ENCODE peak calls at places on chromosomes 6 and 20, in five cellular contexts. M is heart left ventricle, Z is AG10803, X is astrocyte of the cerebellum, B is choroid plexus epithelial cell. P is an unnamed sample.

GRCh38 chr6:49052901-49053300 is 410.2 kb downstream of the MMUT start:
- DNase-seq in Z (no peak), B (no peak), X (no peak), M (no peak), P (no peak)

GRCh38 chr20:45836841-45837240 is 3.2 kb downstream of the SNX21 start:
- DNase-seq in M (no peak), Z (no peak), X (no peak), B (no peak), P (no peak)

GRCh38 chr20:18719426-18719825 is 94.2 kb upstream of the SCP2D1 start:
- DNase-seq in B (peak; percentile 58), Z (peak; percentile 75), X (peak; percentile 6), M (no peak), P (peak; percentile 64)

GRCh38 chr6:3518356-3518841 is 61.5 kb upstream of the SLC22A23 start:
- DNase-seq in X (peak; percentile 54), Z (peak; percentile 87), M (no peak), B (peak; percentile 43), P (peak; percentile 69)

GRCh38 chr6:113414511-113414910 is 442.6 kb upstream of the MARCKS start:
- DNase-seq in B (peak; percentile 78), Z (peak; percentile 78), M (no peak), X (peak; percentile 50), P (peak; percentile 71)

GRCh38 chr6:156774872-156775405 is 2.2 kb upstream of the ARID1B start:
- DNase-seq in M (no peak), B (no peak), X (no peak), Z (no peak), P (no peak)

GRCh38 chr6:4210619-4211419 is 75.4 kb upstream of the ECI2 start:
- DNase-seq in M (peak; percentile 56), X (peak; percentile 28), B (peak; percentile 85), Z (peak; percentile 63), P (peak; percentile 69)

GRCh38 chr6:33689879-33690278 is 21.6 kb downstream of the UQCC2 start:
- DNase-seq in B (no peak), Z (no peak), M (peak; percentile 23), X (no peak), P (no peak)

GRCh38 chr6:148382856-148383255 is 40.2 kb downstream of the SASH1 start:
- DNase-seq in B (no peak), X (no peak), Z (no peak), M (no peak), P (no peak)

GRCh38 chr6:163806761-163807499 is 392.4 kb downstream of the QKI start:
- DNase-seq in B (peak; percentile 23), M (no peak), X (no peak), Z (peak; percentile 44), P (no peak)

GRCh38 chr6:115783402-115784061 is 277.2 kb downstream of the FRK start:
- DNase-seq in M (no peak), B (no peak), X (peak; percentile 9), Z (no peak), P (peak; percentile 64)

GRCh38 chr6:36118550-36119107 is 11.7 kb upstream of the MAPK13 start:
- DNase-seq in B (no peak), Z (no peak), M (no peak), X (no peak), P (no peak)

GRCh38 chr20:57009775-57010174 is 256.7 kb downstream of the BMP7 start:
- DNase-seq in M (no peak), X (no peak), Z (no peak), B (no peak), P (no peak)

GRCh38 chr6:5290097-5290496 is 28.8 kb downstream of the FARS2 start:
- DNase-seq in X (no peak), Z (no peak), M (no peak), B (no peak), P (no peak)

GRCh38 chr20:10647471-10647870 is 26.3 kb downstream of the JAG1 start:
- DNase-seq in M (no peak), Z (no peak), X (no peak), B (peak; percentile 72), P (no peak)

GRCh38 chr20:36184816-36185776 is 30.6 kb downstream of the EPB41L1 start:
- DNase-seq in B (no peak), Z (no peak), X (no peak), M (no peak), P (no peak)

GRCh38 chr6:34709386-34709785 is 12.8 kb upstream of the ILRUN start:
- DNase-seq in M (peak; percentile 87), X (no peak), B (peak; percentile 62), Z (peak; percentile 57), P (peak; percentile 29)

GRCh38 chr6:35011096-35012041 is 122.3 kb downstream of the ANKS1A start:
- DNase-seq in B (peak; percentile 18), Z (no peak), X (no peak), M (no peak), P (no peak)

GRCh38 chr6:16964553-16965499 is 137.0 kb upstream of the STMND1 start:
- DNase-seq in B (peak; percentile 84), X (peak; percentile 49), M (peak; percentile 82), Z (peak; percentile 60), P (peak; percentile 71)

GRCh38 chr6:142945446-142946180 is 637 bp upstream of the HIVEP2 start:
- DNase-seq in B (no peak), M (peak; percentile 67), X (no peak), Z (no peak), P (no peak)

GRCh38 chr6:135739288-135739687 is 112.2 kb upstream of the PDE7B start:
- DNase-seq in B (peak; percentile 86), M (no peak), Z (peak; percentile 40), X (peak; percentile 81), P (peak; percentile 89)

GRCh38 chr6:168169624-168170023 is 90.6 kb upstream of the FRMD1 start:
- DNase-seq in Z (no peak), M (no peak), B (no peak), X (no peak), P (no peak)

GRCh38 chr6:132333639-132334516 is 67.4 kb downstream of the MOXD1 start:
- DNase-seq in Z (peak; percentile 91), M (no peak), X (peak; percentile 15), B (peak; percentile 87), P (peak; percentile 73)

GRCh38 chr6:159943965-159944598 is 24.8 kb upstream of the IGF2R start:
- DNase-seq in Z (no peak), B (no peak), X (no peak), M (no peak), P (no peak)

GRCh38 chr6:52216932-52217331 is 27.4 kb downstream of the IL17F start:
- DNase-seq in X (no peak), Z (no peak), B (no peak), M (no peak), P (no peak)

GRCh38 chr20:51424270-51425041 is 118.1 kb downstream of the NFATC2 start:
- DNase-seq in M (no peak), B (no peak), X (no peak), Z (no peak), P (no peak)

GRCh38 chr6:66986940-66987339 is 1279.9 kb upstream of the EYS start:
- DNase-seq in X (no peak), M (no peak), Z (no peak), B (no peak), P (no peak)

GRCh38 chr6:160355001-160355400 is 6.8 kb downstream of the SLC22A3 start:
- DNase-seq in X (no peak), B (peak; percentile 67), M (no peak), Z (no peak), P (peak; percentile 19)

GRCh38 chr6:16921399-16922110 is 160.3 kb upstream of the ATXN1 start:
- DNase-seq in Z (peak; percentile 48), B (peak; percentile 23), X (no peak), M (no peak), P (no peak)

GRCh38 chr20:51060301-51060700 is 37.4 kb upstream of the KCNG1 start:
- DNase-seq in B (no peak), X (no peak), M (no peak), Z (no peak), P (no peak)

GRCh38 chr6:158013904-158014504 is 32.3 kb downstream of the SYNJ2 start:
- DNase-seq in B (no peak), M (no peak), Z (no peak), X (no peak), P (no peak)

GRCh38 chr6:89281779-89282246 is 33.3 kb downstream of the GABRR2 start:
- DNase-seq in Z (peak; percentile 15), B (peak; percentile 47), X (no peak), M (no peak), P (peak; percentile 19)

GRCh38 chr6:103910018-103910417 is 949.7 kb downstream of the HACE1 start:
- DNase-seq in M (no peak), X (no peak), B (no peak), Z (no peak), P (no peak)

GRCh38 chr6:108737594-108738546 is 110.4 kb upstream of the ARMC2 start:
- DNase-seq in Z (peak; percentile 96), X (peak; percentile 55), B (peak; percentile 92), M (no peak), P (peak; percentile 85)

GRCh38 chr20:10242166-10242565 is 23.5 kb downstream of the SNAP25 start:
- DNase-seq in Z (no peak), M (no peak), X (no peak), B (peak; percentile 60), P (no peak)

GRCh38 chr6:150485559-150486517 is 113.8 kb upstream of the PLEKHG1 start:
- DNase-seq in B (no peak), X (no peak), Z (peak; percentile 7), M (no peak), P (no peak)

GRCh38 chr6:150478651-150479498 is 110.1 kb downstream of the IYD start:
- DNase-seq in B (peak; percentile 28), Z (no peak), M (no peak), X (no peak), P (no peak)

GRCh38 chr6:150482883-150483409 is 114.1 kb downstream of the IYD start:
- DNase-seq in Z (no peak), M (no peak), B (no peak), X (no peak), P (no peak)
- H3K4me3 ChIP-seq in Z (no peak overlapping the region), M (no peak overlapping the region), B (no peak overlapping the region), X (no peak overlapping the region), P (no peak overlapping the region)

GRCh38 chr20:60993647-60994046 is 258.4 kb upstream of the CDH4 start:
- DNase-seq in B (no peak), M (no peak), X (no peak), Z (no peak), P (no peak)
- TF ChIP-seq CTCF in B (no peak), M (no peak), X (peak; percentile 4), Z (no peak), P (peak; percentile 6)

GRCh38 chr6:47483516-47483852 is 5.9 kb downstream of the CD2AP start:
- DNase-seq in M (no peak), B (no peak), X (no peak), Z (no peak), P (peak; percentile 23)
- H3K4me3 ChIP-seq in M (no peak overlapping the region), B (no peak overlapping the region), X (no peak overlapping the region), Z (no peak overlapping the region), P (no peak overlapping the region)

GRCh38 chr20:49866051-49866450 is 49.3 kb downstream of the SPATA2 start:
- DNase-seq in M (no peak), X (no peak), Z (peak; percentile 98), B (peak; percentile 62), P (no peak)

GRCh38 chr20:49862607-49863200 is 50.1 kb downstream of the SLC9A8 start:
- DNase-seq in X (no peak), M (no peak), Z (no peak), B (no peak), P (no peak)

GRCh38 chr20:49867453-49868215 is 47.7 kb downstream of the SPATA2 start:
- DNase-seq in Z (no peak), M (no peak), B (no peak), X (no peak), P (no peak)

GRCh38 chr20:49863666-49864065 is 51.0 kb downstream of the SLC9A8 start:
- DNase-seq in M (no peak), B (no peak), X (no peak), Z (no peak), P (no peak)

GRCh38 chr20:49865559-49865958 is 49.8 kb downstream of the SPATA2 start:
- DNase-seq in X (no peak), B (no peak), Z (peak; percentile 86), M (no peak), P (no peak)
- TF ChIP-seq CTCF in X (no peak), B (no peak), Z (no peak), M (no peak), P (no peak)